ENCODE peak calls at places on chromosomes 2 and 18, in eight cellular contexts. E is lower lobe of right lung, B is upper lobe of right lung, A is uterus, U is A673, K is breast epithelium, L is cardiac muscle cell, G is OCI-LY7. F is an unnamed sample. For H3K9me3, the result is how much of the 10 kb centered on the place peaks cover.

GRCh38 chr18:32566960-32567359 is 96.3 kb upstream of the GAREM1 start:
- DNase-seq in K (no peak), U (no peak), A (no peak), E (no peak), G (no peak), B (no peak), L (no peak), F (no peak)

GRCh38 chr2:165745916-165746315 is 48.1 kb downstream of the GALNT3 start:
- DNase-seq in G (no peak), B (peak), L (no peak), K (no peak), A (no peak), U (peak), E (peak), F (no peak)

GRCh38 chr18:26978812-26979341 is 113.4 kb upstream of the AQP4 start:
- DNase-seq in B (no peak), L (no peak), U (no peak), G (peak), A (no peak), K (no peak), E (no peak), F (no peak)

GRCh38 chr18:77250926-77251729 is 1.5 kb downstream of the GALR1 start:
- DNase-seq in B (no peak), K (no peak), U (no peak), G (no peak), E (no peak), A (no peak), L (no peak), F (no peak)

GRCh38 chr2:238492905-238493304 is 66.2 kb downstream of the ASB1 start:
- DNase-seq in A (no peak), B (no peak), G (no peak), K (no peak), U (no peak), L (no peak), E (no peak), F (no peak)

GRCh38 chr2:313991-314390 is 26.1 kb upstream of the ALKAL2 start:
- DNase-seq in B (no peak), G (no peak), A (no peak), U (no peak), L (no peak), K (no peak), E (no peak), F (no peak)

GRCh38 chr18:62360806-62361205 is 35.7 kb downstream of the TNFRSF11A start:
- DNase-seq in K (no peak), G (no peak), L (no peak), E (no peak), B (no peak), A (no peak), U (no peak), F (no peak)

GRCh38 chr18:9814431-9814830 is 71.3 kb upstream of the TXNDC2 start:
- DNase-seq in G (no peak), L (no peak), K (no peak), E (no peak), U (no peak), B (no peak), A (no peak), F (no peak)

GRCh38 chr18:67794512-67794911 is 278.0 kb upstream of the DSEL start:
- DNase-seq in G (no peak), B (no peak), U (peak), K (no peak), L (no peak), A (no peak), E (no peak), F (no peak)

GRCh38 chr18:70513502-70514171 is 224.8 kb downstream of the SOCS6 start:
- DNase-seq in L (no peak), G (no peak), K (no peak), A (no peak), B (no peak), E (no peak), U (no peak), F (no peak)

GRCh38 chr18:32422185-32422584 is 48.5 kb downstream of the GAREM1 start:
- DNase-seq in L (no peak), G (no peak), B (no peak), U (no peak), K (no peak), A (no peak), E (no peak), F (no peak)

GRCh38 chr18:28114472-28114871 is 62.5 kb downstream of the CDH2 start:
- DNase-seq in L (no peak), A (no peak), B (no peak), U (no peak), G (no peak), K (no peak), E (no peak), F (no peak)

GRCh38 chr2:219446101-219446504 is 11.5 kb downstream of the SPEG start:
- DNase-seq in E (no peak), L (no peak), G (peak), K (no peak), U (peak), B (no peak), A (peak), F (no peak)

GRCh38 chr2:197089659-197090058 is 163.2 kb upstream of the PGAP1 start:
- DNase-seq in B (no peak), K (no peak), G (no peak), L (no peak), U (no peak), A (no peak), E (no peak), F (no peak)

GRCh38 chr2:53362934-53363333 is 404.7 kb upstream of the CHAC2 start:
- DNase-seq in K (no peak), B (no peak), E (no peak), U (no peak), G (no peak), A (no peak), L (no peak), F (no peak)

GRCh38 chr2:18479901-18480369 is 80.5 kb downstream of the RDH14 start:
- DNase-seq in B (no peak), L (no peak), E (no peak), G (no peak), K (no peak), U (no peak), A (peak), F (no peak)

GRCh38 chr18:4412286-4412685 is 42.8 kb downstream of the DLGAP1 start:
- DNase-seq in G (no peak), E (no peak), K (no peak), U (no peak), L (no peak), A (no peak), B (no peak), F (no peak)

GRCh38 chr2:112006076-112006410 is 49.0 kb upstream of the TMEM87B start:
- DNase-seq in K (no peak), L (no peak), G (no peak), E (no peak), A (no peak), B (no peak), U (no peak), F (no peak)

GRCh38 chr2:40372278-40372580 is 79.7 kb downstream of the SLC8A1 start:
- DNase-seq in U (no peak), E (no peak), B (no peak), K (no peak), G (no peak), L (no peak), A (no peak), F (no peak)

GRCh38 chr2:191665286-191665685 is 12.7 kb upstream of the NABP1 start:
- DNase-seq in L (no peak), A (no peak), B (no peak), E (no peak), K (no peak), U (no peak), G (no peak), F (no peak)

GRCh38 chr2:33216508-33217182 is 259.8 kb upstream of the RASGRP3 start:
- DNase-seq in L (no peak), U (no peak), G (no peak), A (peak), K (no peak), E (no peak), B (no peak), F (no peak)

GRCh38 chr2:157492189-157492773 is 48.4 kb upstream of the CYTIP start:
- DNase-seq in G (peak), U (peak), L (peak), A (peak), K (peak), E (peak), B (peak), F (peak)

GRCh38 chr2:51505533-51505932 is 473.6 kb upstream of the NRXN1 start:
- DNase-seq in G (no peak), U (peak), B (no peak), A (no peak), L (no peak), E (no peak), K (no peak), F (no peak)

GRCh38 chr2:31241625-31242270 is 7.8 kb downstream of the EHD3 start:
- DNase-seq in U (no peak), A (no peak), L (no peak), B (no peak), K (no peak), E (no peak), G (peak), F (no peak)

GRCh38 chr2:11975373-11975772 is 228.9 kb downstream of the LPIN1 start:
- DNase-seq in E (no peak), L (no peak), K (no peak), U (no peak), B (no peak), A (no peak), G (no peak), F (no peak)

GRCh38 chr2:114543106-114543806 is 100.8 kb downstream of the DPP10 start:
- DNase-seq in U (peak), E (no peak), K (no peak), A (peak), L (peak), G (no peak), B (no peak), F (peak)

GRCh38 chr2:159157361-159158045 is 129.0 kb downstream of the WDSUB1 start:
- DNase-seq in A (no peak), K (no peak), U (no peak), G (no peak), B (no peak), E (no peak), L (no peak), F (no peak)

GRCh38 chr2:227472265-227473018 is 486 bp downstream of the AGFG1 start:
- DNase-seq in B (peak), U (peak), K (no peak), A (no peak), L (peak), E (peak), G (peak), F (peak)

GRCh38 chr2:99915108-99915675 is 227.2 kb downstream of the AFF3 start:
- DNase-seq in G (no peak), E (no peak), L (no peak), A (no peak), B (no peak), K (no peak), U (no peak), F (no peak)

GRCh38 chr2:165778653-165779451 is 15.2 kb downstream of the GALNT3 start:
- DNase-seq in E (no peak), A (no peak), G (peak), K (no peak), L (no peak), U (peak), B (no peak), F (no peak)

GRCh38 chr2:223260681-223261080 is 208.7 kb downstream of the KCNE4 start:
- DNase-seq in L (no peak), A (no peak), B (no peak), U (peak), K (no peak), G (no peak), E (no peak), F (no peak)

GRCh38 chr2:138365581-138365980 is 136.0 kb upstream of the SPOPL start:
- DNase-seq in U (peak), A (no peak), E (no peak), G (no peak), B (no peak), K (no peak), L (no peak), F (no peak)

GRCh38 chr2:226325541-226325940 is 474.1 kb downstream of the IRS1 start:
- DNase-seq in B (no peak), E (no peak), K (no peak), A (no peak), L (no peak), G (no peak), U (no peak), F (no peak)

GRCh38 chr2:181077128-181077709 is 96.8 kb downstream of the UBE2E3 start:
- DNase-seq in U (peak), G (peak), L (peak), K (no peak), A (no peak), B (no peak), E (no peak), F (no peak)

GRCh38 chr2:54673501-54673998 is 49.9 kb upstream of the EML6 start:
- DNase-seq in U (no peak), L (no peak), G (no peak), K (peak), E (peak), A (peak), B (peak), F (no peak)

GRCh38 chr2:222952204-222952603 is 91.4 kb downstream of the ACSL3 start:
- DNase-seq in U (no peak), K (no peak), G (peak), B (no peak), A (no peak), E (no peak), L (peak), F (no peak)

GRCh38 chr18:22279741-22280452 is 110.5 kb downstream of the GATA6 start:
- DNase-seq in L (no peak), G (no peak), K (no peak), B (no peak), U (no peak), A (no peak), E (no peak), F (no peak)

DNA sequence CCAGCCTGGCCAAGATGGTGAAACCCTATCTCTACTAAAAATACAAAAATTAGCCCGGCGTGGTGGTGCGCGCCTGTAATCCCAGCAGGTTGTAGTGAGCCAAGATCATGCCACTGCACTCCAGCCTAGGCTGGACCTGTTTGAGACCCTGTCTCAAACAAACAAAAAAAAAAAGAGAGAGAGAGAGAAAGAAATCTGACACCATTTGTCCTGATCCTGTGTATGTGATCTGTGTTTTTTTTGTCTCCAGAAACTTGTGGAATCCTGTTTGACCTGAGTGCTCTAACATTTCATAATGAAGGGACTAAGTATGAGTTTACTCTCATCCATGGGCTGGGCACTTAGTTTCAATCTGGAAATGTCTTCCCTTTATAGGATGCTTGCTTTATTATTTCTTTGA is 6.4 kb upstream of the ITPRIPL1 start:
- DNase-seq in G (no peak), E (no peak), A (no peak), U (no peak), L (no peak), K (no peak), B (no peak), F (no peak)
- H3K9me3 ChIP-seq in G (under half), E (under half), A (under half), U (under half), L (under half), K (under half), B (under half), F (under half)

GRCh38 chr18:78769502-78770113 is 210.0 kb upstream of the SALL3 start:
- DNase-seq in E (no peak), G (no peak), L (no peak), A (no peak), K (no peak), U (no peak), B (no peak), F (no peak)
- H3K9me3 ChIP-seq in E (under half), G (under half), L (under half), A (under half), K (under half), U (under half), B (under half), F (under half)

DNA sequence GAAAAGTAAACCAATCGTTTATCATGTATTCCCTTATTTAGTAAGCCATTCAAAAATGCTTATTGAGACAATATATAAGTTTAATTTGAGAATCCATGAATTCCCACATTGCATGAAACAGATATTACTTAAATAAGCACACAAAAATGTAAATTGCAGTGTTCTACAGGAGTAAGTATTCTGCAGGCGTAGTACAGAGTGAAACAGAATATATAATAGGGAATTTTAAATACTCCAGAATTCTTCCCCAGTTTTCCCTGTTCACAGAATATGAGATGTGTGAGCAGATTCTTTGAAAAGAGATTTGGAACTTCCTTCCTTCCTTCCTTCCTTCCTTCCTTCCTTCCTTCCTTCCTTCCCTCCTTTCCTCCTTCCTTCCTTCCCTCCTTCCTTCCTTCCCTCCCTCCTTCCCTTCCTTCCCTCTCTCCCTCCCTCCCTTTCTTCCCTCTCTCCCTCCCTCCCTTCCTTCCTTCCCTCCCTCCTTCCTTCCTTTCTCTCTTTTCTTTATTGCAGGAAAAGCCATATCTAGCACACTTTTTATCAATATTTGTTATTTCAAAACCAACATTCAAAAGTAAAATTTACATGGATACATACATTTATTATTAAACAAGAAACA is 977.7 kb upstream of the LRRTM1 start:
- DNase-seq in A (no peak), U (no peak), B (no peak), E (no peak), K (no peak), L (no peak), G (no peak), F (no peak)
- H3K9me3 ChIP-seq in A (under half), U (under half), B (under half), E (under half), K (under half), L (under half), G (under half), F (under half)

DNA sequence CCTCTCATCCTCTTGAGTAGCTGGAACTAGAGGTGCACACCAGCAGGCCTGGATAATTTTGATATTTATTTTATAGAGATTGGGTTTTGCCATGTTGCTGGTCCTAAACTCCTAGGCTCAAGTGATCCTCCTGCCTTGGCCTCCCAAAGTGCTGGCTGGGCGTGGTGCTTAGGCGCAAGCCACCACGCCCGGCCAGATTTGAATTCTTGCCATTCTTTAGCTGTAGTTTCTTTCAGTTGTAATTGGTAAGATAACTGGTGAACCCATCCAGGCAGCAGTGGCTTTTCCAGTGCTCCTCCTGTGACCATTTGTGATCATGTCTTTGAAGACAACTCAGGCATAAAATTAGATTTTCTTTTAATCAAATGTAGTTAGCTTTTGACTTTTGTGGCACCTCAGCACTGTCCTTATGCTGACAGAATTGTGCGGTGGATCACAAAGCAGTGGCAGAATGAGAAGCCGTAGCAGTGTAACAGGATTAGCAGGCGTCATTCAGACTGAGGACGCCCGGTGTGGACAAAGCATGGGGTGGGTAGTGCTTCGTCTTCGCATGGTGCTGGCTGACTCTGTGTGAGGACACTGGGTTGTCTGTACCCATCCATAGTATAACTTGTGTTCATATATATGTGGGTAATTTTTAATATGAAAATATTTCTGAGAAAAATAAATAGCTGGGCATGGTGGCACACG is 30.0 kb upstream of the TOGARAM2 start:
- DNase-seq in B (no peak), A (no peak), E (no peak), U (peak), L (no peak), K (no peak), G (no peak), F (peak)
- H3K9me3 ChIP-seq in B (under half), A (under half), E (under half), U (under half), L (under half), K (under half), G (under half), F (under half)

GRCh38 chr2:4695281-4695861 is 992.0 kb downstream of the DCDC2C start:
- DNase-seq in B (no peak), L (no peak), G (no peak), K (no peak), A (no peak), E (no peak), U (no peak), F (no peak)

GRCh38 chr2:4690913-4691312 is 987.5 kb downstream of the DCDC2C start:
- DNase-seq in B (no peak), K (no peak), U (no peak), L (no peak), A (no peak), G (no peak), E (no peak), F (no peak)

DNA sequence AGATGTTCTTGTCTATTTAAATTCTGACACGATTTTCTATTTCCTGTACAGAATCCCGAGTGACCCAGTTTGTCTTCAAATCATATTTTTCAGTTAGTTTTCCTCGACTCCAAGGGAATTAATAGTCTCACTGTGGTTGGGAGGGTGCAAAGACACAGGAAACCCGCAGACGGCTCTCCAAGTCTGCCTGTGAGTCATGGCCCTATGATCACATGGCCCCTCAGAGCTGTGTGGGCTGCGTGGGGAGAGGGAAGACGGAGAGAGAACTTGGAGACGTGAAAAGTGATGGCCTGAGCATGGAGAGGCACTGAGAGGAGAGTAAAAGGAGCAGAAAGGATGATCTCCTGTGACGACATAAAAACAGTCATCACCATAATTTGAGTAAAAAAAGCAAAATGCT is 989.9 kb downstream of the DCDC2C start:
- DNase-seq in L (no peak), A (no peak), B (no peak), U (peak), G (no peak), E (no peak), K (no peak), F (no peak)
- H3K9me3 ChIP-seq in L (under half), A (under half), B (under half), U (under half), G (under half), E (under half), K (under half), F (under half)

DNA sequence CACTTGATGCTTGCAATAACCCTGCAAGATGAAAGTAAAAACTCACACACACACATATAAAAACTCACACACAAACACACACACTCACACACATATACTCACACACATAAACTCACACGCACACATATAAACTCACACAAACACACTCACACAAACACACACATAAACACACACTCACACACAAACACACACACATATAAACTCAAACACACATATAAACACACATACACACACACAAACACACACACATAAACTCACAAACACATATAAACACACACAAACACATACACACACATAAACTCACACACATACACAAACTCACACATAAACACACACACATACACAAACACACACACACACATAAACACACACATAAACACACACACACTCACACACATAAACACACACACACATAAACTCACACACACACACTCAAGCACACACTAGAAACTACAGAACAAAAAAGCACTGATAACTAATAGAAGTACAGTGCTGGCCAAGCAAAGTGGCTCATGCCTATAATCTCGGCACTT is 117.7 kb upstream of the TEKT4 start:
- DNase-seq in K (no peak), G (no peak), E (no peak), B (no peak), A (no peak), L (no peak), U (no peak), F (no peak)
- H3K9me3 ChIP-seq in K (under half), G (under half), E (under half), B (under half), A (under half), L (under half), U (under half), F (under half)

GRCh38 chr2:132811148-132811915 is 141.3 kb upstream of the LYPD1 start:
- DNase-seq in U (peak), L (no peak), K (no peak), B (no peak), G (no peak), A (no peak), E (no peak), F (no peak)
- H3K9me3 ChIP-seq in U (under half), L (under half), K (under half), B (under half), G (under half), A (under half), E (under half), F (under half)